ENCODE peak calls at places on chromosomes 6 and 20, in seven cellular contexts. Q is activated T-helper 9 cell treated with anti-CD3 and anti-CD28 coated beads, Interleukin-2, amount 50 U/mL, for 16 hours; J is lower lobe of right lung; T is stimulated activated CD4-positive, alpha-beta T cell treated with anti-CD3 and anti-CD28 coated beads, TNF-alpha, amount 100 ng/mL, for 1 hour; G is globus pallidus; X is A549; E is spleen. L is an unnamed sample.

GRCh38 chr6:83827050-83827449 is 26.1 kb upstream of the RIPPLY2 start:
- DNase-seq in Q (no peak), J (no peak), T (no peak), G (no peak), X (no peak), E (no peak), L (no peak)

GRCh38 chr6:104855507-104855906 is 4.2 kb downstream of the HACE1 start:
- DNase-seq in Q (no peak), J (no peak), T (no peak), G (no peak), X (no peak), E (no peak), L (no peak)

GRCh38 chr6:2471474-2471873 is 226.1 kb upstream of the GMDS start:
- DNase-seq in Q (no peak), J (no peak), T (no peak), G (no peak), X (no peak), E (no peak), L (no peak)

GRCh38 chr6:16533721-16534136 is 227.5 kb downstream of the ATXN1 start:
- DNase-seq in Q (no peak), J (no peak), T (no peak), G (no peak), X (peak; percentile 6), E (no peak), L (no peak)

GRCh38 chr20:62832951-62833391 is 16.1 kb downstream of the COL9A3 start:
- DNase-seq in Q (no peak), J (no peak), T (no peak), G (no peak), X (no peak), E (peak; percentile 81), L (peak; percentile 61)

GRCh38 chr20:44720617-44720993 is 5.4 kb downstream of the CCN5 start:
- DNase-seq in Q (no peak), J (peak; percentile 43), T (no peak), G (peak; percentile 80), X (peak; percentile 97), E (no peak), L (no peak)

GRCh38 chr6:6701864-6702263 is 113.3 kb downstream of the LY86 start:
- DNase-seq in Q (no peak), J (peak; percentile 54), T (no peak), G (no peak), X (no peak), E (no peak), L (peak; percentile 77)

GRCh38 chr20:5841492-5841891 is 91.3 kb downstream of the SHLD1 start:
- DNase-seq in Q (no peak), J (no peak), T (no peak), G (no peak), X (no peak), E (no peak), L (no peak)

GRCh38 chr6:155186052-155186658 is 77.7 kb upstream of the CLDN20 start:
- DNase-seq in Q (peak; percentile 38), J (no peak), T (no peak), G (no peak), X (no peak), E (no peak), L (no peak)

GRCh38 chr6:97765480-97765879 is 482.5 kb upstream of the MMS22L start:
- DNase-seq in Q (no peak), J (no peak), T (no peak), G (no peak), X (peak; percentile 13), E (no peak), L (no peak)